ENCODE peak calls at places on chromosomes 6 and 20, in five cellular contexts. Y, G, N, R and A are unnamed samples.

GRCh38 chr6:160042014-160042773 is 73.3 kb downstream of the IGF2R start:
- DNase-seq in R (no peak), N (no peak), Y (peak; percentile 79), G (no peak), A (no peak)

GRCh38 chr20:47973519-47974233 is 188.4 kb upstream of the SULF2 start:
- DNase-seq in N (no peak), Y (no peak), G (peak; percentile 91), R (no peak), A (no peak)

GRCh38 chr6:149600508-149600907 is 34.3 kb downstream of the GINM1 start:
- DNase-seq in R (no peak), G (no peak), Y (no peak), N (no peak), A (no peak)

GRCh38 chr20:58673119-58673518 is 19.5 kb upstream of the NPEPL1 start:
- DNase-seq in N (no peak), G (no peak), Y (no peak), R (no peak), A (no peak)

GRCh38 chr6:53894086-53894485 is 99.3 kb downstream of the LRRC1 start:
- DNase-seq in R (no peak), N (no peak), G (no peak), Y (peak; percentile 77), A (no peak)

GRCh38 chr6:76552268-76552667 is 479.8 kb upstream of the IMPG1 start:
- DNase-seq in R (peak; percentile 37), Y (no peak), N (no peak), G (no peak), A (no peak)

GRCh38 chr20:44011251-44011940 is 96.7 kb downstream of the TOX2 start:
- DNase-seq in G (no peak), Y (no peak), N (no peak), R (no peak), A (no peak)

GRCh38 chr6:143346004-143346403 is 104.5 kb downstream of the ADAT2 start:
- DNase-seq in Y (peak; percentile 34), N (no peak), G (no peak), R (no peak), A (no peak)

GRCh38 chr6:99195986-99196655 is 153.4 kb downstream of the FAXC start:
- DNase-seq in R (no peak), N (no peak), Y (no peak), G (no peak), A (no peak)

GRCh38 chr20:10972219-10972860 is 298.5 kb upstream of the JAG1 start:
- DNase-seq in Y (no peak), R (no peak), G (no peak), N (no peak), A (no peak)

GRCh38 chr6:33314515-33314942 is 651 bp upstream of the TAPBP start:
- DNase-seq in G (peak; percentile 87), N (no peak), Y (peak; percentile 88), R (no peak), A (no peak)

GRCh38 chr6:79984261-79984660 is 20.2 kb upstream of the TTK start:
- DNase-seq in N (peak; percentile 16), Y (peak; percentile 7), G (no peak), R (no peak), A (no peak)

GRCh38 chr6:13238017-13238416 is 90.3 kb downstream of the TBC1D7 start:
- DNase-seq in G (no peak), Y (no peak), N (no peak), R (no peak), A (no peak)

GRCh38 chr20:9903048-9903651 is 64.3 kb upstream of the PAK5 start:
- DNase-seq in N (peak; percentile 26), G (no peak), Y (peak; percentile 11), R (peak; percentile 44), A (no peak)

GRCh38 chr20:25319241-25320034 is 71.2 kb downstream of the ABHD12 start:
- DNase-seq in Y (no peak), G (peak; percentile 37), N (no peak), R (peak; percentile 45), A (no peak)

GRCh38 chr20:4749326-4749725 is 27.6 kb downstream of the PRND start:
- DNase-seq in Y (no peak), G (no peak), N (no peak), R (no peak), A (no peak)

GRCh38 chr6:39312912-39313525 is 1.2 kb downstream of the KCNK17 start:
- DNase-seq in Y (no peak), N (no peak), R (no peak), G (no peak), A (no peak)

GRCh38 chr6:106005013-106005412 is 81.1 kb upstream of the PRDM1 start:
- DNase-seq in G (no peak), R (no peak), N (no peak), Y (peak; percentile 24), A (no peak)

GRCh38 chr6:109059591-109060021 is 35.0 kb downstream of the SESN1 start:
- DNase-seq in N (no peak), R (no peak), Y (peak; percentile 63), G (no peak), A (no peak)

GRCh38 chr6:150978631-150979030 is 113.1 kb downstream of the MTHFD1L start:
- DNase-seq in G (no peak), R (no peak), N (no peak), Y (no peak), A (no peak)

GRCh38 chr20:25278636-25279361 is 30.9 kb downstream of the PYGB start:
- DNase-seq in R (no peak), Y (no peak), G (peak; percentile 63), N (no peak), A (peak; percentile 46)

GRCh38 chr6:122755901-122756300 is 23.6 kb upstream of the FABP7 start:
- DNase-seq in N (no peak), Y (no peak), R (no peak), G (no peak), A (no peak)

GRCh38 chr6:56911847-56912246 is 43.1 kb upstream of the BEND6 start:
- DNase-seq in Y (peak; percentile 73), N (peak; percentile 50), G (no peak), R (no peak), A (no peak)

GRCh38 chr6:11804706-11805105 is 26.1 kb upstream of the ADTRP start:
- DNase-seq in R (no peak), N (no peak), G (no peak), Y (peak; percentile 10), A (no peak)

GRCh38 chr20:37734228-37734980 is 40.6 kb downstream of the CTNNBL1 start:
- DNase-seq in Y (peak; percentile 37), R (no peak), G (no peak), N (no peak), A (no peak)

GRCh38 chr20:19973920-19974620 is 43.1 kb upstream of the NAA20 start:
- DNase-seq in R (no peak), N (no peak), G (peak; percentile 87), Y (peak; percentile 82), A (peak; percentile 68)

GRCh38 chr6:109891924-109892323 is 86.2 kb upstream of the GPR6 start:
- DNase-seq in N (no peak), Y (no peak), G (no peak), R (no peak), A (peak; percentile 37)

GRCh38 chr6:26555505-26556262 is 17.5 kb downstream of the HMGN4 start:
- DNase-seq in Y (peak; percentile 53), N (no peak), G (no peak), R (no peak), A (no peak)

GRCh38 chr20:10794765-10795164 is 121.0 kb upstream of the JAG1 start:
- DNase-seq in Y (no peak), N (no peak), R (no peak), G (no peak), A (peak; percentile 25)

GRCh38 chr6:62345446-62345845 is 59.4 kb upstream of the KHDRBS2 start:
- DNase-seq in N (no peak), Y (no peak), G (no peak), R (no peak), A (no peak)

GRCh38 chr6:138410972-138411667 is 7.1 kb downstream of the HEBP2 start:
- DNase-seq in N (peak; percentile 16), G (no peak), R (no peak), Y (peak; percentile 85), A (no peak)

GRCh38 chr20:35768731-35769664 is 2.8 kb upstream of the PHF20 start:
- DNase-seq in N (peak; percentile 77), Y (peak; percentile 98), R (peak; percentile 72), G (peak; percentile 97), A (peak; percentile 82)

GRCh38 chr20:9978395-9979004 is 56.3 kb upstream of the ANKEF1 start:
- DNase-seq in N (peak; percentile 79), R (peak; percentile 74), Y (peak; percentile 89), G (no peak), A (no peak)

GRCh38 chr6:20028143-20028542 is 184.1 kb downstream of the MBOAT1 start:
- DNase-seq in R (no peak), N (peak; percentile 4), G (no peak), Y (no peak), A (no peak)

DNA sequence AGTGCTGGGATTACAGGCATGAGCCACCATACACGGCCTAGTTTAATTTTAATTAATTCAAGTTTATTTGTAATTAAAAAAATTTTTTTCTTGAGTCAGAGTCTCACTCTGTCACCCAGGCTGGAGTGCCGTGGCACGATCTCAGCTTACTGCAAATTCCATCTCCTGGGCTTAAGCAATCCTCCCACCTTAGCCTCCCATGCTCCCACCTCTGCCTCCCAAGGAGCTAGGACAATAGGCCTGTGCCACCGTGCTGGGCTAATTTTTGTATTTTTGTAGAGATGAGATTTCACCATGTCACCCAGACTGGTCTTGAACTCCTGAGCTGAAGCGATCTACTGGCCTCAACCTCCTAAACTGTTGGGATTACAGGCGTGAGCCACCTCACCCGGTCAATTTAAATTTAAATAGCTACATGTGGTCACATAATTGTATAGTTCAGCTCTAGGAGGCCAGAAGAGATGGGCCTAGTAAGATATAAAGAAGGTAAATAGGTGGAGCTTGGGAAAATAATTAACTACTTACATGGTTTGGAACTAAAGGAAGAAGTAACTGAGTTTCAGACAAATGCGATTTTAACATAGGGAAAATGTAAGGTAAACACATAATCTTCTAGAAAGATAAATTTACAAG is 220.0 kb upstream of the CITED2 start:
- DNase-seq in G (no peak), R (no peak), N (no peak), Y (no peak), A (no peak)
- H3K4me1 ChIP-seq in G (peaks cover 7% of the 10 kb centered on the region), R (peaks cover 44% of the 10 kb centered on the region), N (no peaks in the 10 kb centered on the region), Y (peaks cover 40% of the 10 kb centered on the region), A (peaks cover 60% of the 10 kb centered on the region)

GRCh38 chr20:17971571-17972013 is 2.8 kb downstream of the MGME1 start:
- DNase-seq in R (peak; percentile 48), N (no peak), G (no peak), Y (peak; percentile 50), A (no peak)
- H3K27ac ChIP-seq in R (peak overlapping the region; percentile 99), N (no peak overlapping the region), G (peak overlapping the region; percentile 99), Y (peak overlapping the region; percentile 98), A (no peak overlapping the region)

GRCh38 chr20:62156254-62156556 is 12.6 kb downstream of the SS18L1 start:
- DNase-seq in N (no peak), R (no peak), G (no peak), Y (no peak), A (no peak)
- H3K4me1 ChIP-seq in N (peaks cover 40% of the 10 kb centered on the region), R (peaks cover 7% of the 10 kb centered on the region), G (peaks cover 15% of the 10 kb centered on the region), Y (peaks cover 10% of the 10 kb centered on the region), A (no peaks in the 10 kb centered on the region)

GRCh38 chr20:50138120-50138478 is 15.4 kb downstream of the PEDS1 start:
- DNase-seq in N (no peak), R (no peak), Y (no peak), G (no peak), A (no peak)
- H3K27ac ChIP-seq in N (peak overlapping the region; percentile 44), R (peak overlapping the region; percentile 57), Y (peak overlapping the region; percentile 57), G (no peak overlapping the region), A (no peak overlapping the region)

GRCh38 chr6:680666-681374 is 12.1 kb downstream of the EXOC2 start:
- DNase-seq in G (no peak), N (no peak), R (no peak), Y (no peak), A (no peak)
- H3K4me1 ChIP-seq in G (no peaks in the 10 kb centered on the region), N (no peaks in the 10 kb centered on the region), R (peaks cover 8% of the 10 kb centered on the region), Y (peaks cover 30% of the 10 kb centered on the region), A (no peaks in the 10 kb centered on the region)

GRCh38 chr6:27867051-27867940 is 44.9 kb downstream of the OR2B2 start:
- DNase-seq in Y (peak; percentile 85), G (peak; percentile 89), N (no peak), R (peak; percentile 81), A (no peak)
- H3K27ac ChIP-seq in Y (peak overlapping the region; percentile 86), G (no peak overlapping the region), N (no peak overlapping the region), R (peak overlapping the region; percentile 18), A (no peak overlapping the region)